ENCODE peak calls at places on chromosomes 7 and 10, in four cellular contexts. One of them, this sample, is unnamed.

GRCh38 chr7:150945171-150945852 is 32.8 kb downstream of the KCNH2 start:
- DNase-seq in glutamatergic neuron: peak; percentile 23
- DNase-seq in cardiac muscle cell: no peak
- DNase-seq in AG08396: peak; percentile 6
- DNase-seq in this sample: no peak

GRCh38 chr10:110226926-110227641 is 19.7 kb downstream of the MXI1 start:
- DNase-seq in glutamatergic neuron: peak; percentile 39
- DNase-seq in cardiac muscle cell: peak; percentile 49
- DNase-seq in AG08396: peak; percentile 86
- DNase-seq in this sample: peak; percentile 90

GRCh38 chr10:6055929-6056328 is 6.2 kb downstream of the IL2RA start:
- DNase-seq in glutamatergic neuron: no peak
- DNase-seq in cardiac muscle cell: no peak
- DNase-seq in AG08396: no peak
- DNase-seq in this sample: no peak

GRCh38 chr7:133481676-133482075 is 228.8 kb downstream of the EXOC4 start:
- DNase-seq in glutamatergic neuron: no peak
- DNase-seq in cardiac muscle cell: peak; percentile 81
- DNase-seq in AG08396: peak; percentile 36
- DNase-seq in this sample: no peak

GRCh38 chr7:130904031-130904757 is 170.2 kb upstream of the KLF14 start:
- DNase-seq in glutamatergic neuron: no peak
- DNase-seq in cardiac muscle cell: peak; percentile 92
- DNase-seq in AG08396: no peak
- DNase-seq in this sample: no peak

GRCh38 chr10:47013469-47014169 is 102.4 kb downstream of the PTPN20 start:
- DNase-seq in glutamatergic neuron: no peak
- DNase-seq in cardiac muscle cell: no peak
- DNase-seq in AG08396: no peak
- DNase-seq in this sample: no peak

GRCh38 chr10:102802920-102803534 is 34.2 kb downstream of the CYP17A1 start:
- DNase-seq in glutamatergic neuron: no peak
- DNase-seq in cardiac muscle cell: peak; percentile 89
- DNase-seq in AG08396: peak; percentile 67
- DNase-seq in this sample: peak; percentile 44

GRCh38 chr10:124632064-124632531 is 112.1 kb downstream of the FAM53B start:
- DNase-seq in glutamatergic neuron: peak; percentile 55
- DNase-seq in cardiac muscle cell: peak; percentile 27
- DNase-seq in AG08396: no peak
- DNase-seq in this sample: no peak

GRCh38 chr10:52742723-52743122 is 29.9 kb downstream of the MBL2 start:
- DNase-seq in glutamatergic neuron: no peak
- DNase-seq in cardiac muscle cell: no peak
- DNase-seq in AG08396: no peak
- DNase-seq in this sample: no peak

GRCh38 chr7:16422100-16422430 is 727 bp upstream of the CRPPA start:
- DNase-seq in glutamatergic neuron: no peak
- DNase-seq in cardiac muscle cell: peak; percentile 80
- DNase-seq in AG08396: no peak
- DNase-seq in this sample: no peak

This sample was measured in GM13977.